ENCODE peak calls at places on chromosomes 12 and 14, in six cellular contexts. One of them, this sample, is unnamed.
A peak's percentile ranks its signal among the peaks of the same experiment; 100 is the strongest.

GRCh38 chr14:74049886-74050495 is 30.8 kb downstream of the BBOF1 start:
- DNase-seq in adipocyte: peak; percentile 52
- DNase-seq in astrocyte of the spinal cord: no peak
- DNase-seq in heart right ventricle: no peak
- DNase-seq in Panc1: no peak
- DNase-seq in bronchial epithelial cell: no peak
- DNase-seq in this sample: no peak

GRCh38 chr12:69059465-69060457 is 126.8 kb upstream of the CPM start:
- DNase-seq in adipocyte: peak; percentile 74
- DNase-seq in astrocyte of the spinal cord: peak; percentile 87
- DNase-seq in heart right ventricle: no peak
- DNase-seq in Panc1: peak; percentile 36
- DNase-seq in bronchial epithelial cell: peak; percentile 98
- DNase-seq in this sample: peak; percentile 35

GRCh38 chr14:96184737-96185136 is 19.9 kb upstream of the BDKRB2 start:
- DNase-seq in adipocyte: peak; percentile 20
- DNase-seq in astrocyte of the spinal cord: no peak
- DNase-seq in heart right ventricle: no peak
- DNase-seq in Panc1: no peak
- DNase-seq in bronchial epithelial cell: no peak
- DNase-seq in this sample: no peak

GRCh38 chr14:30623412-30624131 is 1.5 kb downstream of the SCFD1 start:
- DNase-seq in adipocyte: no peak
- DNase-seq in astrocyte of the spinal cord: no peak
- DNase-seq in heart right ventricle: no peak
- DNase-seq in Panc1: no peak
- DNase-seq in bronchial epithelial cell: no peak
- DNase-seq in this sample: no peak

GRCh38 chr14:24390696-24391468 is 7.9 kb upstream of the NYNRIN start:
- DNase-seq in adipocyte: no peak
- DNase-seq in astrocyte of the spinal cord: no peak
- DNase-seq in heart right ventricle: no peak
- DNase-seq in Panc1: no peak
- DNase-seq in bronchial epithelial cell: no peak
- DNase-seq in this sample: no peak

GRCh38 chr14:54550514-54550913 is 16.4 kb upstream of the SAMD4A start:
- DNase-seq in adipocyte: peak; percentile 24
- DNase-seq in astrocyte of the spinal cord: no peak
- DNase-seq in heart right ventricle: no peak
- DNase-seq in Panc1: no peak
- DNase-seq in bronchial epithelial cell: no peak
- DNase-seq in this sample: no peak

GRCh38 chr12:6370994-6371754 is 4.2 kb downstream of the SCNN1A start:
- DNase-seq in adipocyte: no peak
- DNase-seq in astrocyte of the spinal cord: peak; percentile 85
- DNase-seq in heart right ventricle: no peak
- DNase-seq in Panc1: peak; percentile 66
- DNase-seq in bronchial epithelial cell: peak; percentile 94
- DNase-seq in this sample: peak; percentile 50

GRCh38 chr12:12467701-12468218 is 94.9 kb downstream of the DUSP16 start:
- DNase-seq in adipocyte: no peak
- DNase-seq in astrocyte of the spinal cord: peak; percentile 28
- DNase-seq in heart right ventricle: no peak
- DNase-seq in Panc1: no peak
- DNase-seq in bronchial epithelial cell: no peak
- DNase-seq in this sample: peak; percentile 27

GRCh38 chr12:81759215-81759991 is at the start of gene PPFIA2:
- DNase-seq in adipocyte: peak; percentile 50
- DNase-seq in astrocyte of the spinal cord: peak; percentile 54
- DNase-seq in heart right ventricle: peak; percentile 17
- DNase-seq in Panc1: no peak
- DNase-seq in bronchial epithelial cell: no peak
- DNase-seq in this sample: peak; percentile 34

GRCh38 chr12:75842119-75842518 is 189.5 kb downstream of the PHLDA1 start:
- DNase-seq in adipocyte: no peak
- DNase-seq in astrocyte of the spinal cord: no peak
- DNase-seq in heart right ventricle: no peak
- DNase-seq in Panc1: no peak
- DNase-seq in bronchial epithelial cell: no peak
- DNase-seq in this sample: no peak

GRCh38 chr14:30982583-30982982 is 42.9 kb upstream of the AP4S1 start:
- DNase-seq in adipocyte: no peak
- DNase-seq in astrocyte of the spinal cord: no peak
- DNase-seq in heart right ventricle: no peak
- DNase-seq in Panc1: no peak
- DNase-seq in bronchial epithelial cell: no peak
- DNase-seq in this sample: no peak

GRCh38 chr12:127146991-127147718 is 1119.8 kb upstream of the TMEM132C start:
- DNase-seq in adipocyte: no peak
- DNase-seq in astrocyte of the spinal cord: no peak
- DNase-seq in heart right ventricle: no peak
- DNase-seq in Panc1: no peak
- DNase-seq in bronchial epithelial cell: no peak
- DNase-seq in this sample: no peak

GRCh38 chr14:99946652-99947489 is 118.4 kb upstream of the EVL start:
- DNase-seq in adipocyte: peak; percentile 54
- DNase-seq in astrocyte of the spinal cord: no peak
- DNase-seq in heart right ventricle: peak; percentile 36
- DNase-seq in Panc1: no peak
- DNase-seq in bronchial epithelial cell: no peak
- DNase-seq in this sample: no peak

GRCh38 chr12:71648537-71648936 is 15.1 kb downstream of the ZFC3H1 start:
- DNase-seq in adipocyte: no peak
- DNase-seq in astrocyte of the spinal cord: no peak
- DNase-seq in heart right ventricle: no peak
- DNase-seq in Panc1: no peak
- DNase-seq in bronchial epithelial cell: peak; percentile 54
- DNase-seq in this sample: no peak

GRCh38 chr12:29073631-29074239 is 75.3 kb upstream of the FAR2 start:
- DNase-seq in adipocyte: peak; percentile 86
- DNase-seq in astrocyte of the spinal cord: peak; percentile 66
- DNase-seq in heart right ventricle: no peak
- DNase-seq in Panc1: peak; percentile 42
- DNase-seq in bronchial epithelial cell: peak; percentile 50
- DNase-seq in this sample: peak; percentile 27

GRCh38 chr14:100108840-100109593 is 43.8 kb downstream of the EVL start:
- DNase-seq in adipocyte: peak; percentile 9
- DNase-seq in astrocyte of the spinal cord: no peak
- DNase-seq in heart right ventricle: no peak
- DNase-seq in Panc1: no peak
- DNase-seq in bronchial epithelial cell: no peak
- DNase-seq in this sample: no peak

GRCh38 chr14:74634964-74635363 is 22.9 kb upstream of the LTBP2 start:
- DNase-seq in adipocyte: no peak
- DNase-seq in astrocyte of the spinal cord: no peak
- DNase-seq in heart right ventricle: no peak
- DNase-seq in Panc1: no peak
- DNase-seq in bronchial epithelial cell: no peak
- DNase-seq in this sample: no peak

GRCh38 chr12:119171691-119172090 is 7.0 kb upstream of the HSPB8 start:
- DNase-seq in adipocyte: no peak
- DNase-seq in astrocyte of the spinal cord: no peak
- DNase-seq in heart right ventricle: no peak
- DNase-seq in Panc1: no peak
- DNase-seq in bronchial epithelial cell: no peak
- DNase-seq in this sample: no peak

DNA sequence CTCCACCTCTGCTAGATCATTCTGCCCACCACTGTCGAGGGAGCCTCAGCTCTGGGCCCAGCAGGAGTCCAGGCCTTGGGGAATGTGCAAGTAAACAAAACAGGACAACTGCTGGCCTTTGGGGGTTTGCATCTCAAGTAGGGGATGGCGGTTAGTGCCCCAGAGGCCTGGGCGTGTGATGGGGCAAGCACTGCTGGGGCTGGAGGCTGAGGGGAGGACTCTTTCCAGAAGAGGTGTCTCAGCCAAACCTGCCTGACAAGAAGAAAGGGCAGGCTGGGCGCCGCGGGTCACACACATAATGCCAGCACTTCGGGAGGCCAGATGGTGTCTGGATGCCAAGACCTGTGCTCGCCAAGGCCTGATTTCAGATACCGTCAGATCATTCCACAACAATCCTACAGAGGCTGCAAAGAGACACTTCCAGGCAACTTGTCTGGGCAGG is 8.6 kb upstream of the ALDH2 start:
- DNase-seq in adipocyte: no peak
- DNase-seq in astrocyte of the spinal cord: no peak
- DNase-seq in heart right ventricle: peak; percentile 70
- DNase-seq in Panc1: no peak
- DNase-seq in bronchial epithelial cell: peak; percentile 62
- DNase-seq in this sample: no peak
- H3K4me3 ChIP-seq in adipocyte: no peak overlapping the region
- H3K4me3 ChIP-seq in astrocyte of the spinal cord: no peak overlapping the region
- H3K4me3 ChIP-seq in heart right ventricle: no peak overlapping the region
- H3K4me3 ChIP-seq in Panc1: no peak overlapping the region
- H3K4me3 ChIP-seq in bronchial epithelial cell: no peak overlapping the region
- H3K4me3 ChIP-seq in this sample: no peak overlapping the region

DNA sequence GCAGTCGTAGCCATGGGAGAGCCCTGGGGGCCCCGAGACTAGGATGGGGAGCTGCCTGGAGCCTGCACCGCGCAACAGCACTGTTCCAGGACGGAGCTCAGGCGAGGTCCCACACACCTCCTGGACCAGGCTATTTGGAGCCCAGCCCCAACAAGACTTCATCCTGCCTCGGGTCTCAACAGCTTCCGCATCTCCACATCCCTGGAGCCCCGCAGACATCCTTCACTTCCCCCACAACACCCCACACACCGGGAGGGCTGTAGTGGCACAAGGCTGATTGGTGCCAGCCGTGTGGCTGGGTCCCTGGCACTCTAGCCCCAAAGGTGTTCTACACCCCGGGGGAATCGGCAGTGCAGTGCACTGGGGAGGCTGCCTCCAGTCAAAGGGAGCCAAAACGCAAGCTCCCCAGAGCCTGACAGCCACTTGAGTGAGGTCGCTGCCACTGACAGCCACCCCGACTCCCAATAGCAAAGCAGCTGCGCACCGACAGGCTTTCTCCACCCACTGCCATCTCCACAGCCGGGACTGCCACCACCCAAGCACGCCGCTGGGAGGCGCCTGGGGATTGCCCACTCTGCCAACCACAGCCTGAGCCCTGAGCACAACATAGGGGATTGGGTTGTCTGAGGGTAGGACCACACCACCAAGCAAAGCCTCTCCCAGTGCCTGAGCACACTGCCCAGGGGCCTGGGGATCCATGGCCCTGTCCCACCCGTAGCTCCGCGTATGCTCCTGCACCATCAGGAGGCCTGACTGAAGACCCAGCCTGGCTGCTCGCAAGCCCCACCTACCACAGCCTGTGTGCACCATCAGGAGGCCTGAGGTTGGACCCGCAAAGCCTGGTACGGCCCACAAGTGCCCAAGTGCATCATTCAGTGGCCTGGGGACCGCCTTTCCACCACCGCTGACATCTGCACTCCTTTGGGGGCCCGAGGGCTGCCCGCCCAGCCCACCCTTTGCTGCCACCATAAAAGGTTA is 13.2 kb upstream of the KLRF1 start:
- DNase-seq in adipocyte: peak; percentile 30
- DNase-seq in astrocyte of the spinal cord: peak; percentile 42
- DNase-seq in heart right ventricle: peak; percentile 79
- DNase-seq in Panc1: no peak
- DNase-seq in bronchial epithelial cell: peak; percentile 27
- DNase-seq in this sample: no peak
- H3K4me3 ChIP-seq in adipocyte: peak overlapping the region; percentile 75
- H3K4me3 ChIP-seq in astrocyte of the spinal cord: peak overlapping the region; percentile 6
- H3K4me3 ChIP-seq in heart right ventricle: no peak overlapping the region
- H3K4me3 ChIP-seq in Panc1: peak overlapping the region; percentile 19
- H3K4me3 ChIP-seq in bronchial epithelial cell: no peak overlapping the region
- H3K4me3 ChIP-seq in this sample: no peak overlapping the region

DNA sequence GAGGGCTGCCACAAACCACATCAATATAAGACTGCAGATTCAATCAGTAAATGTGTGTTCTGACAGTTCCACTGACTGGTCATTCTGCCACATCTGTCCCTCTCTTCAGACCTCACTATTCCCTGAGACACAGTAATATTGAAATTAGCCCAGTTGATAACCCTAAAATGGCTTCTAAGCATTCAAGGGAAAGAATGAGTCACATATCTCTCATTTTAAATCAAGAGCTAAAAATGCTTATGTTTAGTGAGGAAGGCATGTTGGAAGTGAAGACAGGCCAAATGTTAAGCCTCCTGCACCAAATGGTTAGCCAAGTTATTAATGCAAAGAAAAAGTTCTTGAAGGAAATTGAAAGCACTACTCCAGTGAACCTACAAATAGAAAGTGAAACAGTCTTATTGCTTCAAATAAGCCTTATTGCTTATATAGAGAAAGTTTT is 24.5 kb upstream of the KIF21A start:
- DNase-seq in adipocyte: no peak
- DNase-seq in astrocyte of the spinal cord: peak; percentile 31
- DNase-seq in heart right ventricle: no peak
- DNase-seq in Panc1: no peak
- DNase-seq in bronchial epithelial cell: peak; percentile 25
- DNase-seq in this sample: no peak
- H3K4me3 ChIP-seq in adipocyte: no peak overlapping the region
- H3K4me3 ChIP-seq in astrocyte of the spinal cord: no peak overlapping the region
- H3K4me3 ChIP-seq in heart right ventricle: no peak overlapping the region
- H3K4me3 ChIP-seq in Panc1: no peak overlapping the region
- H3K4me3 ChIP-seq in bronchial epithelial cell: no peak overlapping the region
- H3K4me3 ChIP-seq in this sample: no peak overlapping the region

GRCh38 chr14:80996049-80996901 is 40.9 kb downstream of the TSHR start:
- DNase-seq in adipocyte: peak; percentile 93
- DNase-seq in astrocyte of the spinal cord: peak; percentile 74
- DNase-seq in heart right ventricle: no peak
- DNase-seq in Panc1: peak; percentile 12
- DNase-seq in bronchial epithelial cell: peak; percentile 89
- DNase-seq in this sample: peak; percentile 58
- H3K4me3 ChIP-seq in adipocyte: peak overlapping the region; percentile 62
- H3K4me3 ChIP-seq in astrocyte of the spinal cord: no peak overlapping the region
- H3K4me3 ChIP-seq in heart right ventricle: no peak overlapping the region
- H3K4me3 ChIP-seq in Panc1: no peak overlapping the region
- H3K4me3 ChIP-seq in bronchial epithelial cell: no peak overlapping the region
- H3K4me3 ChIP-seq in this sample: no peak overlapping the region

GRCh38 chr14:58353516-58354299 is 42.0 kb upstream of the TOMM20L start:
- DNase-seq in adipocyte: no peak
- DNase-seq in astrocyte of the spinal cord: no peak
- DNase-seq in heart right ventricle: no peak
- DNase-seq in Panc1: no peak
- DNase-seq in bronchial epithelial cell: peak; percentile 16
- DNase-seq in this sample: no peak
- H3K4me3 ChIP-seq in adipocyte: peak overlapping the region; percentile 73
- H3K4me3 ChIP-seq in astrocyte of the spinal cord: no peak overlapping the region
- H3K4me3 ChIP-seq in heart right ventricle: no peak overlapping the region
- H3K4me3 ChIP-seq in Panc1: no peak overlapping the region
- H3K4me3 ChIP-seq in bronchial epithelial cell: peak overlapping the region; percentile 1
- H3K4me3 ChIP-seq in this sample: no peak overlapping the region

This sample was measured in astrocyte of the cerebellum.